ENCODE peak calls at places on chromosomes 6 and 20, in nine cellular contexts. S is HCT116, Z is HL-60, H is prostate gland, I is K562, N is Panc1, F is H1, G is stomach, V is spleen. L is an unnamed sample.
A peak's percentile ranks its signal among the peaks of the same experiment; 100 is the strongest.

GRCh38 chr6:71364910-71365542 is 76.4 kb downstream of the OGFRL1 start:
- DNase-seq in S (no peak), Z (no peak), H (no peak), I (no peak), N (no peak), F (no peak), G (no peak), V (no peak), L (no peak)

GRCh38 chr6:37731888-37732287 is 34.2 kb upstream of the MDGA1 start:
- DNase-seq in S (no peak), Z (peak; percentile 37), H (no peak), I (peak; percentile 83), N (no peak), F (no peak), G (peak; percentile 68), V (no peak), L (no peak)

GRCh38 chr6:112665114-112665513 is 318.0 kb downstream of the RFPL4B start:
- DNase-seq in S (no peak), Z (no peak), H (no peak), I (no peak), N (no peak), F (no peak), G (no peak), V (no peak), L (no peak)

GRCh38 chr6:33116881-33117711 is 41.3 kb downstream of the HLA-DPB1 start:
- DNase-seq in S (no peak), Z (no peak), H (no peak), I (no peak), N (no peak), F (peak; percentile 78), G (no peak), V (peak; percentile 75), L (no peak)

GRCh38 chr6:126091507-126091906 is 105.2 kb downstream of the TRMT11 start:
- DNase-seq in S (no peak), Z (no peak), H (no peak), I (no peak), N (no peak), F (no peak), G (no peak), V (no peak), L (no peak)

GRCh38 chr6:135983720-135984343 is 132.3 kb downstream of the PDE7B start:
- DNase-seq in S (no peak), Z (no peak), H (no peak), I (no peak), N (no peak), F (no peak), G (no peak), V (no peak), L (no peak)

GRCh38 chr20:17634666-17635319 is 47.2 kb downstream of the RRBP1 start:
- DNase-seq in S (no peak), Z (peak; percentile 83), H (no peak), I (no peak), N (no peak), F (no peak), G (no peak), V (no peak), L (no peak)

GRCh38 chr20:53826597-53827291 is 233.1 kb upstream of the ZNF217 start:
- DNase-seq in S (no peak), Z (peak; percentile 74), H (no peak), I (no peak), N (no peak), F (no peak), G (no peak), V (peak; percentile 88), L (no peak)

GRCh38 chr6:34610819-34611477 is 54.8 kb upstream of the SPDEF start:
- DNase-seq in S (peak; percentile 64), Z (no peak), H (no peak), I (peak; percentile 62), N (peak; percentile 51), F (no peak), G (peak; percentile 32), V (no peak), L (no peak)

GRCh38 chr20:35772563-35773058 is 796 bp downstream of the PHF20 start:
- DNase-seq in S (no peak), Z (no peak), H (no peak), I (no peak), N (no peak), F (no peak), G (no peak), V (no peak), L (no peak)

GRCh38 chr20:35776513-35777101 is 4.8 kb downstream of the PHF20 start:
- DNase-seq in S (no peak), Z (no peak), H (peak; percentile 75), I (peak; percentile 59), N (no peak), F (no peak), G (peak; percentile 77), V (no peak), L (no peak)

GRCh38 chr20:35771689-35772562 is at the start of gene PHF20:
- DNase-seq in S (peak; percentile 92), Z (peak; percentile 98), H (peak; percentile 98), I (peak; percentile 97), N (peak; percentile 78), F (peak; percentile 97), G (peak; percentile 100), V (peak; percentile 99), L (peak; percentile 99)

GRCh38 chr20:35771367-35771688 is 487 bp upstream of the PHF20 start:
- DNase-seq in S (no peak), Z (no peak), H (no peak), I (no peak), N (no peak), F (no peak), G (no peak), V (no peak), L (no peak)

DNA sequence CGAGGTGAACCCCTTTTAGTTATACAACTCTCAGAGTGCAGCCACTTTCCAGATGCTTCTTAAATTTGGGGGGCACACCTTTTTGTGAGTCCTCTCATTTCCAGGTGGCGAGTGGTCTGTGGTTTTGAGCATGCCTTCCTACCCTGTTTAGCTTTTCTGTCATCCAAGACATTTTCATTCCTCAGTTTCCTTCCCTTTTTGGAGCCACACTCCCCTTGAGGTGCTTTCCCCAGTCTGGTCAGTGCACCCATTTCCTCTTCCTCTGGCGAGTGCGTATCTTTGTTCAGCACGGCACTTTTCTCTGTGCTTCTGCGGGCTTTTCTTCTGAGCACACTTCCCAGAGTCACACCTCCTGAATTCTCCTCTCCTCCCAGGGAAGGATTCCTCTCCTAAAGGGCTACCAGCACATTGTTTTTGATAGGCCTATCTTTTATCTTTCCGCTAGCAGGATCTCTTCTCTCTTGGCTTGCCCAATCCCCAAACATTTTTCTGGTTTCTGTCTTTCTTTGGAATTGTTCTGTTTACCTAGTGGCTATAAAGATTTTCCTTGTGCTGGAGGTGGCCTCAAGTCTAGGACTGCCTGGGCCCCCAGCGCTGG is 1.4 kb downstream of the PHF20 start:
- DNase-seq in S (no peak), Z (peak; percentile 77), H (no peak), I (peak; percentile 22), N (no peak), F (no peak), G (peak; percentile 54), V (peak; percentile 76), L (no peak)
- TF ChIP-seq POLR2AphosphoS5 in S (no peak), Z (peak; percentile 18), H (peak; percentile 15), I (no peak), N (no peak), F (no peak), G (peak; percentile 65), V (no peak), L (no peak)

DNA sequence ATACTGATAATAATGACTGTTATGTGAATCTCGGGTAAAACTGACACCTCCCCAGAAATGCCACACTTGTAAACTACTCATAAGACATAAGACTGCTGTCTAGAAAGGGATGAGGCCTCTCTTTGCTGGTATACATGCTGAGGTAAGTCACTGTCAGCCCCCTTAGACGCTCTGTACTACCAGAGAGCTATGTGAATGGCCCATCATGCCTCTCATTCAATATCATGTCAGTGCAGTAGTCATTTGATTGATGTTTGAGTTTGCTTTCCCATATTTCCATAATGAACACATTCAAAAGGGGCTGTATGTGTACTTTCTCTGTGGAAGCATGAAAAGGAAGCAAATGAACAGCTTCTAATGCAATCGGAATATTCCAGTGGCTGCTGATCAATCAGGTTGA is 119.4 kb upstream of the AGPAT4 start:
- DNase-seq in S (no peak), Z (no peak), H (no peak), I (no peak), N (no peak), F (no peak), G (no peak), V (no peak), L (no peak)
- TF ChIP-seq POLR2AphosphoS5 in S (no peak), Z (no peak), H (no peak), I (no peak), N (no peak), F (no peak), G (no peak), V (no peak), L (no peak)

DNA sequence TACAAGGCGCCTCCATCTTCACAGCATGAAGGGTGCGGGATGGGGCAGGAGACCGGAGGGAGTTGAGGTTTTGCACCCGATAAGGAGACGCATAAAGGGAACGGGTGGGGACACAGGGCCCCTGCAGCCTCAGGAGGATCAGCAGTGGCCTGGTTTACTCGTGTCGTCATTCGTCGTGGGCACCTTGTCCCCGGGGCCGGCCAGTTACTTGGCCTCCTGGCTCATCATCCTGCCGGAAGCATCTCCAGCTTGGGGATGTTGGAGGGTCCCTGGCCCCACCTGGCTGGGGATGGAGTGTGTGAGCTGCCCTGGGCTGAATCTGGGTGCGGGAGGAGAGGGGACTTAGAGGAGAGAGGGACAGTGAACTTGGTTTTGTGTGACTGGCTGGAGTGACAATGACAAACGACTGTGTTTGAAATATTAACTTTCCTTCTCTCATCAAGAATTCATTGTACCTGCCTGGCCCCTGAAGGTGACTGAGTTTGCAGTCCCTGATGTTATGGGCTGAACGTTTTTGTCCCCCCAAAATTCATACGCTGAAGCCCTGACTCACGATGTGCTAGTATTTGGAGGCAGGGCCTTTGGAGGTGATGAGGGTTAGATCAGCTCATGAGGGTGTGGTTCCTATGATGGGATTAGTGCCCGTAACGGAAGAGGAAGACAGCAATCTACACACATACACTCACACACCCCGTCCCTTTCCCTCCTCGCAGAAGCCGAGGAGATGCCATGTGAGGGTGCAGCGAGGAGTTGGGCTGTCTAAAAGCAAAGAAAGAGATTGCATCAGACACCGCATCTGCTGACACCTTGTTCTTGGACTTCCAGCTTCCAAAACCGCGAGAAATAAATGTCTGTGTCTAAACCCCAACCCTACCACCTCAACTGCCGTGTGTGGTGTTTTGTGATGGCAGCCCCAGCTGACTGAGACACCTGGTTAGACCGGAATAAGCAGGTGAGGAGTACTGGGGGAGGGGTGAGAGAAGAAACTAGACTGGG is 65.0 kb upstream of the MAP3K4 start:
- DNase-seq in S (no peak), Z (no peak), H (no peak), I (peak; percentile 32), N (no peak), F (no peak), G (no peak), V (no peak), L (no peak)
- TF ChIP-seq POLR2AphosphoS5 in S (no peak), Z (no peak), H (no peak), I (no peak), N (no peak), F (no peak), G (no peak), V (no peak), L (no peak)

DNA sequence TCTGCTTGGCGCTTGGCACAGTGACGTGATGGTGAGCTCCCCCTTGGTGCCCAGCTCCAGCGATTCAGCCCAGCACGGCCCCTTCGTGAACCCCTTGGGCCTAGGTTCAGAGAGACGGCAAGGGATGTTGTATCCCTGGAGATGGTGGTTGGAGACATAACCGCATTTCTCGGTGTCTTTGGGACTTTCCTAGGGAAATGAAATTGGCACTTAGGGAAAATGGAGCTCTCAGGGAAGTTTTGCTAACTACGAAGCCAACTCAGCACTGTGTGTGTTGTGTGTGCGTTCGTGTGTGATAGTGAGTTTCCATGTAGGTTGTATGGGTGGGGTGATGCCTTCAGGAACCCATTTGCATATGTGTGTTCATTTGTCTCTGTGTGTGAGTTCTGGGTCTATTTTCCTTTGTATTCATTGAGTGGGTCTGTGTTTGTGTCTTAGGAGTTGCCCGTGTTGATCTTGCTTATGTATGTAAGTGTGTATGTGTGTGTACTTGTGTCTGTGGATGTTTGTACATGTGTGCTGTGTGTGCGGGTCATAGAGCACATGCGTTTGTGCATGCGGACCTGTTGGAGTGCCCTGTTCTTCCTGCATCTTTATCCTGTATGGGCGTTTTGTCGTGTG is 46.4 kb downstream of the HNF4A start:
- DNase-seq in S (no peak), Z (no peak), H (no peak), I (no peak), N (no peak), F (no peak), G (no peak), V (peak; percentile 49), L (no peak)
- TF ChIP-seq POLR2AphosphoS5 in S (no peak), Z (no peak), H (no peak), I (no peak), N (no peak), F (no peak), G (no peak), V (no peak), L (no peak)